ENCODE peak calls at places on chromosomes 11 and 22, in four cellular contexts. R is HepG2, G is K562, E is GM12878. W is an unnamed sample.

GRCh38 chr11:100004541-100004940 is 682.5 kb upstream of the ARHGAP42 start:
- DNase-seq in R (no peak), G (no peak), E (no peak), W (no peak)

GRCh38 chr11:34173050-34173449 is 67.6 kb downstream of the NAT10 start:
- DNase-seq in R (no peak), G (no peak), E (no peak), W (no peak)

GRCh38 chr11:1825039-1825740 is 9.6 kb upstream of the SYT8 start:
- DNase-seq in R (peak), G (peak), E (no peak), W (peak)

GRCh38 chr11:72573380-72573949 is 100.8 kb downstream of the PDE2A start:
- DNase-seq in R (peak), G (peak), E (no peak), W (peak)

GRCh38 chr11:61702701-61703312 is 22.6 kb downstream of the DAGLA start:
- DNase-seq in R (no peak), G (no peak), E (no peak), W (no peak)

GRCh38 chr22:36360871-36361383 is 26.8 kb downstream of the MYH9 start:
- DNase-seq in R (no peak), G (no peak), E (no peak), W (no peak)

GRCh38 chr22:18954333-18954732 is 18.2 kb upstream of the PRODH start:
- DNase-seq in R (peak), G (peak), E (no peak), W (peak)

GRCh38 chr11:45500457-45500856 is 165.0 kb downstream of the CHST1 start:
- DNase-seq in R (no peak), G (no peak), E (no peak), W (no peak)

GRCh38 chr11:66981976-66982578 is 7.0 kb downstream of the C11orf86 start:
- DNase-seq in R (peak), G (peak), E (no peak), W (no peak)

GRCh38 chr11:19812710-19813109 is 100.1 kb downstream of the NAV2 start:
- DNase-seq in R (no peak), G (no peak), E (no peak), W (no peak)

GRCh38 chr11:118441770-118442169 is 5.5 kb downstream of the KMT2A start:
- DNase-seq in R (no peak), G (no peak), E (no peak), W (no peak)

GRCh38 chr11:132962026-132962425 is 570.3 kb downstream of the OPCML start:
- DNase-seq in R (no peak), G (no peak), E (no peak), W (no peak)

GRCh38 chr11:69862331-69862761 is 43.1 kb upstream of the FGF3 start:
- DNase-seq in R (no peak), G (no peak), E (no peak), W (no peak)

GRCh38 chr11:81420668-81421550 is 1312.8 kb downstream of the FAM181B start:
- DNase-seq in R (no peak), G (no peak), E (no peak), W (no peak)

GRCh38 chr11:118877487-118878173 is 6.1 kb upstream of the CXCR5 start:
- DNase-seq in R (no peak), G (no peak), E (no peak), W (no peak)

GRCh38 chr22:19289475-19290161 is 1.9 kb downstream of the CLTCL1 start:
- DNase-seq in R (no peak), G (peak), E (no peak), W (no peak)

GRCh38 chr11:45580399-45580798 is 85.0 kb downstream of the CHST1 start:
- DNase-seq in R (no peak), G (no peak), E (no peak), W (peak)

DNA sequence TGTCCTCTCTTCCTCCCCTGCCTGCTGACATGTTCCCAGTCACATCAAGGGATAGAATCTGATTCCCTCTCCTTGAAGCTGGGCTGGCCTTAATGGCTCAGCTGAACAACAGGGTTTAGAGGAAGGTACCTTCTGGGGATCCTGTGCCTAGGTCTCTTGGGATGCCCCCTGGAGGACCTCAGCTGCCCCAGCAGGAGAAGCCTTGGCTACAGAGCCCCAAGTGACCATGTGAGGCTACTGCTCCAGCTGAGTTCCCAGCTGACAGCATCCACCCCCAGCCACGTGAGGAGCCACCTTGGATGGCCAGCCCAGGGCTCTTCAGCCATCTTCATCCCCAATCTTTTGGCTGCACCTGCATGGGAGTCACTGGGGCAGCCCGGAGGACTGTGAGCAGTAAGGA is 1499.3 kb downstream of the TBC1D22A start:
- DNase-seq in R (no peak), G (peak), E (no peak), W (no peak)
- TF ChIP-seq TARDBP in R (no peak), G (no peak), E (no peak), W (no peak)

GRCh38 chr22:27173530-27173929 is 516.1 kb downstream of the MIAT start:
- DNase-seq in R (no peak), G (no peak), E (no peak), W (no peak)

GRCh38 chr22:27171212-27171611 is 513.8 kb downstream of the MIAT start:
- DNase-seq in R (no peak), G (no peak), E (no peak), W (no peak)

GRCh38 chr22:27168681-27169080 is 511.3 kb downstream of the MIAT start:
- DNase-seq in R (no peak), G (no peak), E (no peak), W (no peak)

GRCh38 chr22:27174970-27175369 is 517.6 kb downstream of the MIAT start:
- DNase-seq in R (no peak), G (no peak), E (no peak), W (no peak)

DNA sequence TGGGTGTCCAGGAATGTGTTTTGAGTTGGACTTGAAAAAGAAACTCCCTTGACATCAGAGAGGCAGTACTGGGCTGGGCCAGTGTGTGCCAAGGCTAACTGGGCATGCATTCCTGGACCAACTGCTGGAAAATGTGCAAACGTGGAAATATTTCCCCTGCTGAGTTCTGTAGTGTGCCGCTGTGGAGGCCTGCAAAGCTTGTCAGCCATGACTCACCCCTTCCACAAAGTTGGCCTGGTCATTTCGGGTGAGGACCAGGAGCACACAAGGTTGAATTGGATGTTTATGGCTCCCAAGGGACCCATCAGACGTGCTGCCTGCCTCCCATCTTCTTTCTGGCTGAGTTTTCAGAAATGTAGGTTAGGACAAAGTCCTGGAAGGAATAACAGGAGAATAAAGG is 513.1 kb downstream of the MIAT start:
- DNase-seq in R (no peak), G (no peak), E (no peak), W (no peak)
- TF ChIP-seq BHLHE40 in R (no peak), G (no peak), E (no peak), W (no peak)

DNA sequence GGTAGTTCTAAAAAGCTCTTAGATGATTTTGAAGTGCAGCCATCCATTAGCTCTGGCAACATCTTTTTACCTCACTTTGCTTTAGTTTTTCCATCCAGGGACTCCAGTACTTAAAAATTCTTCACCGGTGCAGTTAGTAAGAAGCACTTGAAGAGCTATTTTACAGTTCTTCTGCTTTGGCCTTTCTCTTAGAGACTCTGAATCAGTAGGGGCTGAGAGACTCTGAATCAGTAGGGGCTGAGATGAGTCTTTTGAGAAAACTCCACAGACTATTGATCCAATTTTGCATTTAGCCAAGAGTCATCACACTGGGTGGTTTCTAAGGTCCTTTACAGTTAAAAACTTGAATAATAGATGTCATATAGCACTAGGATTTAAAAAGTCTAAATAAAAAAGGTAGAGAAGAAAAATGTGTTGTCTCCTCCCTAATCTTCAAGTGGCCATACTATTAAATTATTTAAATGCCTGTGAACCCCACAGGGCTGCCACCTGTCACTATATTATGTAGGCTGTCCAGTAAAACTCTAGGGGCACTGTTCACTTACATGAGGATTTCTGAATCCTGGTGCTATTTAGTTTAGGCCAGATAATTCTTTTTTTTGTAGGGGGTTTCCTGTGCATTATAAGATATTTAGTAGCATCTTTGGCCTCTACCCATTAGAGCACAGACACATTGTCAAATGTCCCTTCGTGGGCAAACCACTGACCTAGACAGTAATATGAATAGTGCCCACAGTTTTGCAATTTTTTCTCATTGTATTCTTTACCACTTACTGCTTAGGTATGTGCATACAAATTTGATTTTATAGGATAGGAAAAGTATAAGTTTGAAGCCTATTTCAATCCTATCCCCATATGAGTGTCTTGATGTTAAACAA is 26.3 kb upstream of the HIKESHI start:
- DNase-seq in R (no peak), G (no peak), E (no peak), W (no peak)
- TF ChIP-seq FOXM1 in R (no peak), G (no peak), E (no peak), W (no peak)

GRCh38 chr22:44678245-44678979 is 23.6 kb upstream of the PRR5 start:
- DNase-seq in R (no peak), G (no peak), E (no peak), W (no peak)
- TF ChIP-seq TARDBP in R (no peak), G (no peak), E (no peak), W (no peak)

GRCh38 chr22:26170795-26171194 is 1.5 kb downstream of the SEZ6L start:
- DNase-seq in R (no peak), G (peak), E (no peak), W (peak)
- TF ChIP-seq BHLHE40 in R (no peak), G (no peak), E (no peak), W (no peak)